ENCODE peak calls at places on chromosomes 6 and 20, in eight cellular contexts. One of them, this sample, is unnamed.

GRCh38 chr20:51791626-51792025 is 10.7 kb downstream of the SALL4 start:
- DNase-seq in NCI-H2081: no peak
- DNase-seq in heart left ventricle: no peak
- DNase-seq in left ventricle myocardium inferior: no peak
- DNase-seq in colonic mucosa: no peak
- DNase-seq in heart right ventricle: no peak
- DNase-seq in posterior cingulate gyrus: no peak
- DNase-seq in NCI-H510A: no peak
- DNase-seq in this sample: no peak

GRCh38 chr6:6195080-6195479 is 125.4 kb downstream of the F13A1 start:
- DNase-seq in NCI-H2081: no peak
- DNase-seq in colonic mucosa: no peak
- DNase-seq in left ventricle myocardium inferior: no peak
- DNase-seq in NCI-H510A: no peak
- DNase-seq in posterior cingulate gyrus: no peak
- DNase-seq in heart right ventricle: no peak
- DNase-seq in heart left ventricle: no peak
- DNase-seq in this sample: no peak

GRCh38 chr20:51695574-51696303 is 72.5 kb downstream of the ATP9A start:
- DNase-seq in left ventricle myocardium inferior: no peak
- DNase-seq in heart left ventricle: no peak
- DNase-seq in colonic mucosa: no peak
- DNase-seq in NCI-H510A: no peak
- DNase-seq in heart right ventricle: no peak
- DNase-seq in NCI-H2081: peak; percentile 28
- DNase-seq in posterior cingulate gyrus: no peak
- DNase-seq in this sample: no peak

GRCh38 chr6:81265106-81265505 is 487.4 kb downstream of the TENT5A start:
- DNase-seq in NCI-H510A: no peak
- DNase-seq in heart left ventricle: peak; percentile 27
- DNase-seq in heart right ventricle: no peak
- DNase-seq in NCI-H2081: no peak
- DNase-seq in left ventricle myocardium inferior: no peak
- DNase-seq in posterior cingulate gyrus: no peak
- DNase-seq in colonic mucosa: no peak
- DNase-seq in this sample: no peak

GRCh38 chr20:37687478-37687805 is 6.4 kb upstream of the CTNNBL1 start:
- DNase-seq in NCI-H510A: no peak
- DNase-seq in left ventricle myocardium inferior: no peak
- DNase-seq in posterior cingulate gyrus: no peak
- DNase-seq in NCI-H2081: no peak
- DNase-seq in colonic mucosa: no peak
- DNase-seq in heart right ventricle: no peak
- DNase-seq in heart left ventricle: no peak
- DNase-seq in this sample: no peak

GRCh38 chr6:32854376-32855178 is 585 bp downstream of the PSMB9 start:
- DNase-seq in NCI-H510A: no peak
- DNase-seq in colonic mucosa: peak; percentile 71
- DNase-seq in left ventricle myocardium inferior: peak; percentile 41
- DNase-seq in posterior cingulate gyrus: peak; percentile 72
- DNase-seq in heart right ventricle: peak; percentile 68
- DNase-seq in heart left ventricle: peak; percentile 50
- DNase-seq in NCI-H2081: no peak
- DNase-seq in this sample: peak; percentile 83

GRCh38 chr6:168968228-168968627 is 285.4 kb downstream of the THBS2 start:
- DNase-seq in NCI-H510A: peak; percentile 70
- DNase-seq in posterior cingulate gyrus: no peak
- DNase-seq in heart right ventricle: peak; percentile 46
- DNase-seq in left ventricle myocardium inferior: no peak
- DNase-seq in NCI-H2081: peak; percentile 58
- DNase-seq in colonic mucosa: peak; percentile 23
- DNase-seq in heart left ventricle: peak; percentile 43
- DNase-seq in this sample: peak; percentile 86

GRCh38 chr6:25706314-25707014 is 48.1 kb upstream of the SLC17A4 start:
- DNase-seq in left ventricle myocardium inferior: peak; percentile 23
- DNase-seq in heart right ventricle: no peak
- DNase-seq in heart left ventricle: peak; percentile 38
- DNase-seq in NCI-H510A: no peak
- DNase-seq in posterior cingulate gyrus: no peak
- DNase-seq in colonic mucosa: no peak
- DNase-seq in NCI-H2081: peak; percentile 20
- DNase-seq in this sample: no peak

GRCh38 chr20:60010689-60011417 is 52.6 kb downstream of the CDH26 start:
- DNase-seq in NCI-H510A: no peak
- DNase-seq in heart right ventricle: no peak
- DNase-seq in left ventricle myocardium inferior: no peak
- DNase-seq in colonic mucosa: no peak
- DNase-seq in heart left ventricle: no peak
- DNase-seq in NCI-H2081: no peak
- DNase-seq in posterior cingulate gyrus: no peak
- DNase-seq in this sample: no peak

GRCh38 chr6:18186033-18186432 is 30.8 kb downstream of the KDM1B start:
- DNase-seq in colonic mucosa: no peak
- DNase-seq in NCI-H510A: no peak
- DNase-seq in heart left ventricle: no peak
- DNase-seq in NCI-H2081: no peak
- DNase-seq in heart right ventricle: no peak
- DNase-seq in posterior cingulate gyrus: no peak
- DNase-seq in left ventricle myocardium inferior: no peak
- DNase-seq in this sample: no peak

GRCh38 chr6:82862543-82862942 is 203.1 kb downstream of the UBE3D start:
- DNase-seq in left ventricle myocardium inferior: no peak
- DNase-seq in colonic mucosa: no peak
- DNase-seq in NCI-H2081: no peak
- DNase-seq in heart left ventricle: no peak
- DNase-seq in NCI-H510A: no peak
- DNase-seq in heart right ventricle: no peak
- DNase-seq in posterior cingulate gyrus: no peak
- DNase-seq in this sample: no peak

GRCh38 chr6:53299331-53299835 is 49.4 kb downstream of the ELOVL5 start:
- DNase-seq in heart right ventricle: no peak
- DNase-seq in NCI-H2081: no peak
- DNase-seq in posterior cingulate gyrus: no peak
- DNase-seq in heart left ventricle: no peak
- DNase-seq in colonic mucosa: no peak
- DNase-seq in left ventricle myocardium inferior: no peak
- DNase-seq in NCI-H510A: no peak
- DNase-seq in this sample: no peak

GRCh38 chr6:158226655-158227512 is 58.7 kb downstream of the GTF2H5 start:
- DNase-seq in NCI-H510A: no peak
- DNase-seq in left ventricle myocardium inferior: no peak
- DNase-seq in heart right ventricle: no peak
- DNase-seq in NCI-H2081: no peak
- DNase-seq in heart left ventricle: no peak
- DNase-seq in posterior cingulate gyrus: no peak
- DNase-seq in colonic mucosa: peak; percentile 34
- DNase-seq in this sample: peak; percentile 91

GRCh38 chr6:126628125-126628524 is 288.2 kb downstream of the CENPW start:
- DNase-seq in colonic mucosa: no peak
- DNase-seq in left ventricle myocardium inferior: no peak
- DNase-seq in heart right ventricle: no peak
- DNase-seq in heart left ventricle: no peak
- DNase-seq in NCI-H510A: no peak
- DNase-seq in posterior cingulate gyrus: no peak
- DNase-seq in NCI-H2081: no peak
- DNase-seq in this sample: no peak

GRCh38 chr6:20717743-20718142 is 183.5 kb downstream of the CDKAL1 start:
- DNase-seq in left ventricle myocardium inferior: no peak
- DNase-seq in heart left ventricle: no peak
- DNase-seq in NCI-H510A: peak; percentile 33
- DNase-seq in colonic mucosa: no peak
- DNase-seq in NCI-H2081: no peak
- DNase-seq in heart right ventricle: no peak
- DNase-seq in posterior cingulate gyrus: no peak
- DNase-seq in this sample: no peak

GRCh38 chr20:3248167-3248992 is 9.4 kb upstream of the SLC4A11 start:
- DNase-seq in posterior cingulate gyrus: peak; percentile 87
- DNase-seq in left ventricle myocardium inferior: peak; percentile 39
- DNase-seq in heart right ventricle: peak; percentile 24
- DNase-seq in colonic mucosa: no peak
- DNase-seq in heart left ventricle: peak; percentile 61
- DNase-seq in NCI-H510A: peak; percentile 14
- DNase-seq in NCI-H2081: no peak
- DNase-seq in this sample: peak; percentile 28

GRCh38 chr6:108521616-108522107 is 39.1 kb upstream of the FOXO3 start:
- DNase-seq in NCI-H2081: no peak
- DNase-seq in heart left ventricle: no peak
- DNase-seq in heart right ventricle: no peak
- DNase-seq in left ventricle myocardium inferior: no peak
- DNase-seq in NCI-H510A: no peak
- DNase-seq in posterior cingulate gyrus: no peak
- DNase-seq in colonic mucosa: no peak
- DNase-seq in this sample: no peak

GRCh38 chr6:3811191-3811590 is 38.0 kb upstream of the FAM50B start:
- DNase-seq in NCI-H510A: no peak
- DNase-seq in heart left ventricle: no peak
- DNase-seq in colonic mucosa: no peak
- DNase-seq in posterior cingulate gyrus: no peak
- DNase-seq in left ventricle myocardium inferior: no peak
- DNase-seq in heart right ventricle: no peak
- DNase-seq in NCI-H2081: no peak
- DNase-seq in this sample: no peak

GRCh38 chr20:50526403-50526989 is 16.3 kb downstream of the PTPN1 start:
- DNase-seq in colonic mucosa: no peak
- DNase-seq in heart right ventricle: no peak
- DNase-seq in NCI-H510A: no peak
- DNase-seq in posterior cingulate gyrus: no peak
- DNase-seq in left ventricle myocardium inferior: no peak
- DNase-seq in NCI-H2081: no peak
- DNase-seq in heart left ventricle: no peak
- DNase-seq in this sample: peak; percentile 62

GRCh38 chr20:63310265-63310971 is 17.4 kb downstream of the COL20A1 start:
- DNase-seq in posterior cingulate gyrus: peak; percentile 85
- DNase-seq in heart right ventricle: no peak
- DNase-seq in left ventricle myocardium inferior: peak; percentile 13
- DNase-seq in heart left ventricle: peak; percentile 20
- DNase-seq in colonic mucosa: no peak
- DNase-seq in NCI-H510A: no peak
- DNase-seq in NCI-H2081: no peak
- DNase-seq in this sample: no peak

GRCh38 chr6:52725530-52726192 is 37.6 kb downstream of the GSTA2 start:
- DNase-seq in posterior cingulate gyrus: no peak
- DNase-seq in heart right ventricle: no peak
- DNase-seq in left ventricle myocardium inferior: no peak
- DNase-seq in colonic mucosa: peak; percentile 54
- DNase-seq in NCI-H2081: peak; percentile 98
- DNase-seq in NCI-H510A: peak; percentile 88
- DNase-seq in heart left ventricle: no peak
- DNase-seq in this sample: peak; percentile 97

GRCh38 chr6:79647756-79648155 is 16.6 kb downstream of the SH3BGRL2 start:
- DNase-seq in colonic mucosa: no peak
- DNase-seq in NCI-H510A: no peak
- DNase-seq in left ventricle myocardium inferior: no peak
- DNase-seq in heart left ventricle: no peak
- DNase-seq in posterior cingulate gyrus: no peak
- DNase-seq in NCI-H2081: no peak
- DNase-seq in heart right ventricle: no peak
- DNase-seq in this sample: no peak

GRCh38 chr6:56686429-56686828 is 43.7 kb upstream of the DST start:
- DNase-seq in posterior cingulate gyrus: no peak
- DNase-seq in heart right ventricle: no peak
- DNase-seq in heart left ventricle: no peak
- DNase-seq in colonic mucosa: no peak
- DNase-seq in NCI-H2081: no peak
- DNase-seq in left ventricle myocardium inferior: no peak
- DNase-seq in NCI-H510A: no peak
- DNase-seq in this sample: no peak

GRCh38 chr6:32459781-32460424 is 20.2 kb downstream of the HLA-DRA start:
- DNase-seq in posterior cingulate gyrus: peak; percentile 70
- DNase-seq in NCI-H510A: no peak
- DNase-seq in heart right ventricle: no peak
- DNase-seq in left ventricle myocardium inferior: no peak
- DNase-seq in NCI-H2081: no peak
- DNase-seq in heart left ventricle: no peak
- DNase-seq in colonic mucosa: no peak
- DNase-seq in this sample: no peak

GRCh38 chr6:131303338-131303954 is 168.2 kb downstream of the AKAP7 start:
- DNase-seq in NCI-H2081: no peak
- DNase-seq in NCI-H510A: no peak
- DNase-seq in heart right ventricle: no peak
- DNase-seq in posterior cingulate gyrus: no peak
- DNase-seq in colonic mucosa: no peak
- DNase-seq in left ventricle myocardium inferior: no peak
- DNase-seq in heart left ventricle: no peak
- DNase-seq in this sample: no peak

GRCh38 chr6:4797590-4797989 is 21.4 kb downstream of the CDYL start:
- DNase-seq in posterior cingulate gyrus: no peak
- DNase-seq in NCI-H2081: no peak
- DNase-seq in NCI-H510A: no peak
- DNase-seq in colonic mucosa: no peak
- DNase-seq in left ventricle myocardium inferior: no peak
- DNase-seq in heart left ventricle: no peak
- DNase-seq in heart right ventricle: no peak
- DNase-seq in this sample: no peak

GRCh38 chr20:11260611-11261010 is 586.8 kb upstream of the JAG1 start:
- DNase-seq in NCI-H2081: no peak
- DNase-seq in left ventricle myocardium inferior: no peak
- DNase-seq in heart left ventricle: no peak
- DNase-seq in posterior cingulate gyrus: no peak
- DNase-seq in colonic mucosa: no peak
- DNase-seq in heart right ventricle: no peak
- DNase-seq in NCI-H510A: no peak
- DNase-seq in this sample: no peak

GRCh38 chr6:45021652-45022051 is 306.5 kb upstream of the RUNX2 start:
- DNase-seq in NCI-H510A: no peak
- DNase-seq in posterior cingulate gyrus: no peak
- DNase-seq in heart right ventricle: no peak
- DNase-seq in left ventricle myocardium inferior: no peak
- DNase-seq in heart left ventricle: no peak
- DNase-seq in NCI-H2081: peak; percentile 2
- DNase-seq in colonic mucosa: no peak
- DNase-seq in this sample: no peak

GRCh38 chr6:136920216-136920857 is 1.8 kb upstream of the SLC35D3 start:
- DNase-seq in NCI-H510A: no peak
- DNase-seq in NCI-H2081: no peak
- DNase-seq in heart right ventricle: no peak
- DNase-seq in colonic mucosa: no peak
- DNase-seq in posterior cingulate gyrus: no peak
- DNase-seq in left ventricle myocardium inferior: no peak
- DNase-seq in heart left ventricle: no peak
- DNase-seq in this sample: no peak

This sample was measured in small intestine.